ENCODE peak calls at places on chromosomes 12 and 14, in six cellular contexts. W is EL; F is tibial nerve; N is CD8-positive, alpha-beta T cell; V is progenitor cell of endocrine pancreas; K is naive B cell. E is an unnamed sample.
A peak's percentile ranks its signal among the peaks of the same experiment; 100 is the strongest.

GRCh38 chr14:103534576-103535061 is 5.6 kb downstream of the TRMT61A start:
- DNase-seq in W (no peak), F (no peak), N (no peak), V (no peak), K (no peak), E (no peak)

GRCh38 chr14:21346532-21347135 is 37.2 kb downstream of the SUPT16H start:
- DNase-seq in W (no peak), F (no peak), N (no peak), V (no peak), K (no peak), E (no peak)

GRCh38 chr12:109619002-109619604 is 45.5 kb downstream of the MVK start:
- DNase-seq in W (no peak), F (no peak), N (no peak), V (no peak), K (no peak), E (no peak)

GRCh38 chr14:104708606-104709268 is 15.3 kb upstream of the ADSS1 start:
- DNase-seq in W (peak; percentile 65), F (peak; percentile 59), N (peak; percentile 53), V (peak; percentile 78), K (peak; percentile 67), E (peak; percentile 83)

GRCh38 chr12:79747274-79747673 is 56.5 kb upstream of the PAWR start:
- DNase-seq in W (peak; percentile 35), F (no peak), N (no peak), V (no peak), K (no peak), E (no peak)

GRCh38 chr12:112294793-112295192 is 87.4 kb downstream of the HECTD4 start:
- DNase-seq in W (peak; percentile 6), F (no peak), N (no peak), V (no peak), K (no peak), E (no peak)

GRCh38 chr12:130186631-130187269 is 24.5 kb downstream of the FZD10 start:
- DNase-seq in W (no peak), F (no peak), N (no peak), V (no peak), K (no peak), E (peak; percentile 96)

GRCh38 chr14:101102875-101103274 is 199.4 kb upstream of the RTL1 start:
- DNase-seq in W (no peak), F (no peak), N (no peak), V (no peak), K (no peak), E (no peak)

GRCh38 chr14:39229222-39229543 is 4.5 kb upstream of the MIA2 start:
- DNase-seq in W (no peak), F (no peak), N (no peak), V (no peak), K (no peak), E (peak; percentile 37)

GRCh38 chr14:69327507-69327906 is 67.5 kb downstream of the GALNT16 start:
- DNase-seq in W (no peak), F (no peak), N (no peak), V (no peak), K (no peak), E (no peak)

GRCh38 chr12:104576980-104577925 is 120.5 kb downstream of the CHST11 start:
- DNase-seq in W (peak; percentile 69), F (no peak), N (no peak), V (no peak), K (no peak), E (peak; percentile 74)

GRCh38 chr14:79044894-79045624 is 874.9 kb downstream of the NRXN3 start:
- DNase-seq in W (peak; percentile 97), F (no peak), N (no peak), V (no peak), K (no peak), E (peak; percentile 50)

GRCh38 chr14:23365353-23366162 is 586 bp upstream of the EFS start:
- DNase-seq in W (peak; percentile 12), F (no peak), N (no peak), V (peak; percentile 48), K (no peak), E (peak; percentile 20)

GRCh38 chr12:80780746-80781145 is 64.0 kb downstream of the MYF5 start:
- DNase-seq in W (no peak), F (no peak), N (no peak), V (no peak), K (no peak), E (no peak)

GRCh38 chr14:84806627-84807026 is 723.3 kb upstream of the FLRT2 start:
- DNase-seq in W (no peak), F (no peak), N (no peak), V (no peak), K (no peak), E (no peak)

GRCh38 chr14:32252030-32252670 is 49.1 kb upstream of the RNU6-8 start:
- DNase-seq in W (peak; percentile 71), F (peak; percentile 18), N (no peak), V (peak; percentile 15), K (peak; percentile 61), E (peak; percentile 67)

GRCh38 chr14:80638620-80639215 is 302.8 kb downstream of the CEP128 start:
- DNase-seq in W (peak; percentile 94), F (no peak), N (no peak), V (no peak), K (no peak), E (peak; percentile 37)

GRCh38 chr14:50335989-50336391 is 23.9 kb downstream of the DMAC2L start:
- DNase-seq in W (peak; percentile 27), F (no peak), N (no peak), V (no peak), K (no peak), E (no peak)

GRCh38 chr14:54085137-54085810 is 128.6 kb upstream of the BMP4 start:
- DNase-seq in W (peak; percentile 9), F (no peak), N (no peak), V (no peak), K (no peak), E (no peak)

E was measured in Daoy.